ENCODE peak calls at places on chromosomes 1 and 21, in nine cellular contexts. G, J, S, T, N, W, Q, D and B are unnamed samples.

GRCh38 chr21:16522512-16522911 is 792.7 kb downstream of the USP25 start:
- DNase-seq in W (no peak), J (no peak), D (no peak), G (no peak), S (no peak), N (no peak), T (no peak), Q (peak; percentile 25), B (no peak)

GRCh38 chr1:18955442-18956188 is 861 bp downstream of the IFFO2 start:
- DNase-seq in S (no peak), T (no peak), W (peak; percentile 40), N (peak; percentile 18), Q (peak; percentile 63), D (peak; percentile 44), G (no peak), J (no peak), B (no peak)

GRCh38 chr1:59597420-59598199 is 217.1 kb upstream of the HOOK1 start:
- DNase-seq in G (no peak), N (no peak), J (no peak), D (no peak), W (no peak), Q (no peak), S (no peak), T (no peak), B (no peak)

GRCh38 chr1:180672105-180672504 is 40.3 kb downstream of the XPR1 start:
- DNase-seq in T (no peak), W (no peak), N (no peak), J (no peak), S (no peak), G (no peak), Q (no peak), D (no peak), B (no peak)

GRCh38 chr1:31239653-31240241 is at the start of gene NKAIN1:
- DNase-seq in G (no peak), T (no peak), N (peak; percentile 8), D (peak; percentile 45), S (no peak), W (no peak), Q (peak; percentile 72), J (no peak), B (peak; percentile 76)

GRCh38 chr1:213166868-213167267 is 115.8 kb downstream of the RPS6KC1 start:
- DNase-seq in S (no peak), G (no peak), T (no peak), D (no peak), J (no peak), W (no peak), Q (no peak), N (no peak), B (no peak)

GRCh38 chr1:209246660-209247059 is 336.9 kb upstream of the CAMK1G start:
- DNase-seq in D (no peak), S (no peak), G (peak; percentile 97), T (no peak), N (no peak), J (no peak), W (no peak), Q (peak; percentile 9), B (no peak)

GRCh38 chr1:246161626-246162025 is 345.5 kb downstream of the SMYD3 start:
- DNase-seq in G (peak; percentile 58), N (no peak), W (no peak), T (no peak), J (no peak), Q (peak; percentile 22), S (no peak), D (no peak), B (no peak)

GRCh38 chr1:154264454-154264853 is 8.0 kb upstream of the HAX1 start:
- DNase-seq in T (no peak), J (no peak), Q (no peak), S (no peak), N (no peak), G (no peak), D (no peak), W (no peak), B (no peak)

GRCh38 chr1:10424034-10424433 is 6.2 kb upstream of the CENPS start:
- DNase-seq in W (no peak), S (no peak), N (no peak), Q (peak; percentile 55), J (no peak), G (no peak), T (no peak), D (no peak), B (no peak)

GRCh38 chr1:153881764-153882163 is 41.0 kb downstream of the GATAD2B start:
- DNase-seq in J (no peak), W (no peak), N (peak; percentile 89), S (peak; percentile 63), D (no peak), Q (peak; percentile 35), G (no peak), T (no peak), B (peak; percentile 75)

GRCh38 chr1:161215079-161215478 is at the start of gene FCER1G:
- DNase-seq in T (no peak), J (peak; percentile 88), N (no peak), D (no peak), G (no peak), W (no peak), S (peak; percentile 90), Q (no peak), B (no peak)

GRCh38 chr21:17679002-17679600 is 66.4 kb upstream of the BTG3 start:
- DNase-seq in N (peak; percentile 46), Q (peak; percentile 79), S (no peak), D (no peak), J (no peak), G (peak; percentile 40), W (peak; percentile 7), T (no peak), B (peak; percentile 33)

GRCh38 chr21:43609501-43610340 is 49.6 kb downstream of the HSF2BP start:
- DNase-seq in W (no peak), D (no peak), J (peak; percentile 48), Q (no peak), G (peak; percentile 78), T (no peak), N (peak; percentile 68), S (no peak), B (no peak)

GRCh38 chr1:56330400-56331026 is 248.8 kb downstream of the PLPP3 start:
- DNase-seq in N (no peak), S (no peak), G (peak; percentile 66), D (no peak), Q (peak; percentile 37), T (no peak), W (no peak), J (no peak), B (no peak)

GRCh38 chr21:15729674-15730483 is at the start of gene USP25:
- DNase-seq in T (peak; percentile 83), J (peak; percentile 93), D (peak; percentile 87), N (no peak), G (peak; percentile 53), W (peak; percentile 85), Q (peak; percentile 99), S (peak; percentile 98), B (peak; percentile 82)

GRCh38 chr1:211472724-211473123 is 19.2 kb downstream of the RD3 start:
- DNase-seq in T (no peak), D (no peak), N (no peak), J (no peak), W (no peak), Q (no peak), G (peak; percentile 18), S (no peak), B (no peak)

GRCh38 chr1:108830119-108831008 is 26.5 kb downstream of the AKNAD1 start:
- DNase-seq in S (peak; percentile 93), Q (peak; percentile 90), W (no peak), D (no peak), N (no peak), T (no peak), J (peak; percentile 89), G (peak; percentile 97), B (no peak)